ENCODE peak calls at places on chromosomes 13 and 19, in six cellular contexts. One of them, this sample, is unnamed.

GRCh38 chr13:62337109-62337880 is 921.6 kb upstream of the PCDH20 start:
- DNase-seq in stimulated activated CD4-positive, alpha-beta T cell treated with anti-CD3 and anti-CD28 coated beads, Interleukin-1b, Interleukin-23, amount 100 ng/mL, for 1 hour: no peak
- DNase-seq in mucosa of gallbladder: no peak
- DNase-seq in iPS-NIHi11: peak
- DNase-seq in amniotic epithelial cell: no peak
- DNase-seq in Peyer's patch: no peak
- DNase-seq in this sample: no peak

GRCh38 chr19:53132231-53132991 is at the start of gene ZNF415:
- DNase-seq in Peyer's patch: peak
- DNase-seq in mucosa of gallbladder: peak
- DNase-seq in amniotic epithelial cell: peak
- DNase-seq in stimulated activated CD4-positive, alpha-beta T cell treated with anti-CD3 and anti-CD28 coated beads, Interleukin-1b, Interleukin-23, amount 100 ng/mL, for 1 hour: peak
- DNase-seq in iPS-NIHi11: peak
- DNase-seq in this sample: peak

GRCh38 chr19:10553943-10554381 is 10.3 kb downstream of the ATG4D start:
- DNase-seq in mucosa of gallbladder: no peak
- DNase-seq in Peyer's patch: peak
- DNase-seq in iPS-NIHi11: no peak
- DNase-seq in stimulated activated CD4-positive, alpha-beta T cell treated with anti-CD3 and anti-CD28 coated beads, Interleukin-1b, Interleukin-23, amount 100 ng/mL, for 1 hour: no peak
- DNase-seq in amniotic epithelial cell: no peak
- DNase-seq in this sample: no peak

GRCh38 chr19:13128583-13128982 is 10.5 kb downstream of the NACC1 start:
- DNase-seq in iPS-NIHi11: no peak
- DNase-seq in stimulated activated CD4-positive, alpha-beta T cell treated with anti-CD3 and anti-CD28 coated beads, Interleukin-1b, Interleukin-23, amount 100 ng/mL, for 1 hour: no peak
- DNase-seq in mucosa of gallbladder: no peak
- DNase-seq in amniotic epithelial cell: no peak
- DNase-seq in Peyer's patch: no peak
- DNase-seq in this sample: no peak

GRCh38 chr19:29532097-29532496 is 6.3 kb downstream of the VSTM2B start:
- DNase-seq in Peyer's patch: no peak
- DNase-seq in mucosa of gallbladder: no peak
- DNase-seq in amniotic epithelial cell: no peak
- DNase-seq in iPS-NIHi11: no peak
- DNase-seq in stimulated activated CD4-positive, alpha-beta T cell treated with anti-CD3 and anti-CD28 coated beads, Interleukin-1b, Interleukin-23, amount 100 ng/mL, for 1 hour: no peak
- DNase-seq in this sample: no peak

GRCh38 chr19:55402509-55402908 is 5.1 kb downstream of the UBE2S start:
- DNase-seq in stimulated activated CD4-positive, alpha-beta T cell treated with anti-CD3 and anti-CD28 coated beads, Interleukin-1b, Interleukin-23, amount 100 ng/mL, for 1 hour: no peak
- DNase-seq in Peyer's patch: no peak
- DNase-seq in mucosa of gallbladder: no peak
- DNase-seq in amniotic epithelial cell: no peak
- DNase-seq in iPS-NIHi11: no peak
- DNase-seq in this sample: no peak

GRCh38 chr13:96816261-96816660 is 178.0 kb downstream of the OXGR1 start:
- DNase-seq in Peyer's patch: no peak
- DNase-seq in amniotic epithelial cell: peak
- DNase-seq in iPS-NIHi11: no peak
- DNase-seq in stimulated activated CD4-positive, alpha-beta T cell treated with anti-CD3 and anti-CD28 coated beads, Interleukin-1b, Interleukin-23, amount 100 ng/mL, for 1 hour: no peak
- DNase-seq in mucosa of gallbladder: peak
- DNase-seq in this sample: no peak

GRCh38 chr19:11151181-11151580 is 4.4 kb downstream of the SPC24 start:
- DNase-seq in iPS-NIHi11: no peak
- DNase-seq in Peyer's patch: no peak
- DNase-seq in stimulated activated CD4-positive, alpha-beta T cell treated with anti-CD3 and anti-CD28 coated beads, Interleukin-1b, Interleukin-23, amount 100 ng/mL, for 1 hour: no peak
- DNase-seq in amniotic epithelial cell: no peak
- DNase-seq in mucosa of gallbladder: no peak
- DNase-seq in this sample: no peak

GRCh38 chr13:110462091-110462490 is 99.4 kb downstream of the RAB20 start:
- DNase-seq in Peyer's patch: no peak
- DNase-seq in stimulated activated CD4-positive, alpha-beta T cell treated with anti-CD3 and anti-CD28 coated beads, Interleukin-1b, Interleukin-23, amount 100 ng/mL, for 1 hour: no peak
- DNase-seq in amniotic epithelial cell: no peak
- DNase-seq in iPS-NIHi11: no peak
- DNase-seq in mucosa of gallbladder: no peak
- DNase-seq in this sample: no peak

GRCh38 chr13:20814224-20814910 is 40.6 kb upstream of the EEF1AKMT1 start:
- DNase-seq in amniotic epithelial cell: peak
- DNase-seq in Peyer's patch: peak
- DNase-seq in mucosa of gallbladder: peak
- DNase-seq in stimulated activated CD4-positive, alpha-beta T cell treated with anti-CD3 and anti-CD28 coated beads, Interleukin-1b, Interleukin-23, amount 100 ng/mL, for 1 hour: no peak
- DNase-seq in iPS-NIHi11: peak
- DNase-seq in this sample: no peak

GRCh38 chr19:41154060-41154459 is 39.0 kb upstream of the CYP2S1 start:
- DNase-seq in stimulated activated CD4-positive, alpha-beta T cell treated with anti-CD3 and anti-CD28 coated beads, Interleukin-1b, Interleukin-23, amount 100 ng/mL, for 1 hour: no peak
- DNase-seq in amniotic epithelial cell: no peak
- DNase-seq in Peyer's patch: no peak
- DNase-seq in mucosa of gallbladder: no peak
- DNase-seq in iPS-NIHi11: no peak
- DNase-seq in this sample: no peak

GRCh38 chr19:38544569-38545315 is 73.0 kb downstream of the MAP4K1 start:
- DNase-seq in stimulated activated CD4-positive, alpha-beta T cell treated with anti-CD3 and anti-CD28 coated beads, Interleukin-1b, Interleukin-23, amount 100 ng/mL, for 1 hour: no peak
- DNase-seq in iPS-NIHi11: no peak
- DNase-seq in Peyer's patch: no peak
- DNase-seq in amniotic epithelial cell: peak
- DNase-seq in mucosa of gallbladder: peak
- DNase-seq in this sample: peak

GRCh38 chr19:18605546-18606280 is 886 bp downstream of the CRLF1 start:
- DNase-seq in amniotic epithelial cell: no peak
- DNase-seq in stimulated activated CD4-positive, alpha-beta T cell treated with anti-CD3 and anti-CD28 coated beads, Interleukin-1b, Interleukin-23, amount 100 ng/mL, for 1 hour: no peak
- DNase-seq in Peyer's patch: no peak
- DNase-seq in iPS-NIHi11: no peak
- DNase-seq in mucosa of gallbladder: no peak
- DNase-seq in this sample: no peak